ENCODE peak calls at places on chromosomes 4 and X, in five cellular contexts. E, M, S, B and A are unnamed samples.

GRCh38 chr4:17595471-17596005 is 18.5 kb downstream of the LAP3 start:
- DNase-seq in E (no peak), S (no peak), B (no peak), M (no peak), A (no peak)

GRCh38 chrX:920234-920799 is 289.7 kb downstream of the SHOX start:
- DNase-seq in B (no peak), M (no peak), E (no peak), S (no peak), A (no peak)

GRCh38 chr4:6634746-6635145 is 5.7 kb upstream of the MRFAP1 start:
- DNase-seq in M (no peak), B (no peak), E (no peak), S (no peak), A (no peak)

GRCh38 chr4:182309877-182310276 is 66.7 kb downstream of the TENM3 start:
- DNase-seq in E (no peak), S (no peak), M (no peak), B (no peak), A (no peak)

GRCh38 chr4:123340381-123340701 is 56.3 kb upstream of the SPRY1 start:
- DNase-seq in S (no peak), E (peak; percentile 61), M (peak; percentile 83), B (no peak), A (no peak)

GRCh38 chr4:1038948-1039492 is 27.6 kb downstream of the FGFRL1 start:
- DNase-seq in E (no peak), B (no peak), M (no peak), S (no peak), A (no peak)

GRCh38 chr4:108192056-108192455 is 23.3 kb upstream of the LEF1 start:
- DNase-seq in S (peak; percentile 10), M (no peak), B (no peak), E (no peak), A (no peak)

GRCh38 chr4:8192748-8193738 is 6.0 kb upstream of the SH3TC1 start:
- DNase-seq in E (peak; percentile 52), S (peak; percentile 83), B (no peak), M (peak; percentile 65), A (no peak)

GRCh38 chr4:54872246-54872645 is 214.5 kb downstream of the KIT start:
- DNase-seq in M (peak; percentile 7), E (no peak), S (no peak), B (no peak), A (no peak)

GRCh38 chr4:174214102-174214878 is 69.2 kb downstream of the FBXO8 start:
- DNase-seq in E (no peak), B (no peak), S (no peak), M (no peak), A (no peak)

GRCh38 chr4:114601304-114602052 is 2.9 kb downstream of the UGT8 start:
- DNase-seq in B (no peak), S (no peak), M (no peak), E (no peak), A (no peak)

GRCh38 chr4:137611998-137612700 is 79.9 kb upstream of the PCDH18 start:
- DNase-seq in S (no peak), E (no peak), M (no peak), B (no peak), A (no peak)

GRCh38 chrX:72052415-72053090 is 79.2 kb downstream of the RTL5 start:
- DNase-seq in B (no peak), E (no peak), M (peak; percentile 18), S (no peak), A (no peak)

GRCh38 chr4:140152760-140153418 is 1.1 kb downstream of the MAML3 start:
- DNase-seq in E (no peak), M (peak; percentile 67), S (peak; percentile 61), B (peak; percentile 14), A (peak; percentile 86)

GRCh38 chr4:109990307-109991257 is 77.9 kb downstream of the EGF start:
- DNase-seq in B (no peak), E (no peak), S (no peak), M (no peak), A (no peak)

GRCh38 chr4:88661724-88662123 is 35.9 kb downstream of the NAP1L5 start:
- DNase-seq in S (no peak), E (no peak), B (no peak), M (peak; percentile 43), A (no peak)

GRCh38 chrX:73877687-73878086 is 314.7 kb downstream of the CHIC1 start:
- DNase-seq in S (no peak), M (no peak), E (no peak), B (no peak), A (no peak)

GRCh38 chr4:122831515-122832196 is 5.0 kb downstream of the FGF2 start:
- DNase-seq in S (no peak), E (no peak), M (no peak), B (no peak), A (no peak)

GRCh38 chr4:97498875-97499274 is 644.4 kb downstream of the STPG2 start:
- DNase-seq in S (no peak), B (no peak), E (peak; percentile 1), M (peak; percentile 39), A (no peak)

GRCh38 chr4:130530505-130530904 is 1434.6 kb downstream of the C4orf33 start:
- DNase-seq in B (no peak), S (no peak), M (no peak), E (no peak), A (no peak)

GRCh38 chrX:118370921-118371624 is 25.2 kb downstream of the WDR44 start:
- DNase-seq in B (no peak), S (no peak), E (no peak), M (peak; percentile 75), A (no peak)

GRCh38 chr4:8247047-8247930 is 22.3 kb upstream of the HTRA3 start:
- DNase-seq in B (no peak), E (no peak), M (peak; percentile 90), S (peak; percentile 37), A (peak; percentile 85)

GRCh38 chr4:36243355-36244256 is 708 bp downstream of the ARAP2 start:
- DNase-seq in B (peak; percentile 5), S (no peak), M (peak; percentile 20), E (peak; percentile 15), A (peak; percentile 74)

GRCh38 chr4:78002260-78002659 is 54.9 kb upstream of the FRAS1 start:
- DNase-seq in B (no peak), E (no peak), M (peak; percentile 9), S (no peak), A (no peak)

GRCh38 chr4:176052744-176053143 is 12.9 kb upstream of the WDR17 start:
- DNase-seq in M (no peak), S (no peak), B (no peak), E (no peak), A (no peak)

GRCh38 chr4:186088516-186088915 is 16.0 kb upstream of the FAM149A start:
- DNase-seq in B (no peak), M (no peak), S (no peak), E (no peak), A (no peak)

GRCh38 chrX:47156611-47157520 is 11.8 kb downstream of the RBM10 start:
- DNase-seq in S (no peak), B (no peak), M (no peak), E (no peak), A (peak; percentile 55)

GRCh38 chr4:7781361-7781760 is 158.3 kb downstream of the AFAP1 start:
- DNase-seq in S (no peak), E (no peak), M (peak; percentile 84), B (no peak), A (peak; percentile 62)

GRCh38 chrX:23483396-23483795 is 148.7 kb downstream of the PTCHD1 start:
- DNase-seq in M (no peak), S (no peak), B (no peak), E (no peak), A (no peak)

GRCh38 chrX:108313662-108314061 is 124.6 kb downstream of the COL4A6 start:
- DNase-seq in B (no peak), M (no peak), E (peak; percentile 19), S (no peak), A (no peak)

GRCh38 chr4:143347495-143347894 is 10.8 kb downstream of the GAB1 start:
- DNase-seq in E (no peak), B (no peak), M (no peak), S (no peak), A (no peak)
- H3K4me1 ChIP-seq in E (peaks cover 11% of the 10 kb centered on the region), B (no peaks in the 10 kb centered on the region), M (peaks cover 57% of the 10 kb centered on the region), S (no peaks in the 10 kb centered on the region), A (peaks cover 52% of the 10 kb centered on the region)

GRCh38 chr4:121061215-121061614 is 11.1 kb downstream of the NDNF start:
- DNase-seq in E (no peak), B (no peak), M (no peak), S (no peak), A (no peak)
- H3K4me1 ChIP-seq in E (no peaks in the 10 kb centered on the region), B (no peaks in the 10 kb centered on the region), M (no peaks in the 10 kb centered on the region), S (no peaks in the 10 kb centered on the region), A (no peaks in the 10 kb centered on the region)

DNA sequence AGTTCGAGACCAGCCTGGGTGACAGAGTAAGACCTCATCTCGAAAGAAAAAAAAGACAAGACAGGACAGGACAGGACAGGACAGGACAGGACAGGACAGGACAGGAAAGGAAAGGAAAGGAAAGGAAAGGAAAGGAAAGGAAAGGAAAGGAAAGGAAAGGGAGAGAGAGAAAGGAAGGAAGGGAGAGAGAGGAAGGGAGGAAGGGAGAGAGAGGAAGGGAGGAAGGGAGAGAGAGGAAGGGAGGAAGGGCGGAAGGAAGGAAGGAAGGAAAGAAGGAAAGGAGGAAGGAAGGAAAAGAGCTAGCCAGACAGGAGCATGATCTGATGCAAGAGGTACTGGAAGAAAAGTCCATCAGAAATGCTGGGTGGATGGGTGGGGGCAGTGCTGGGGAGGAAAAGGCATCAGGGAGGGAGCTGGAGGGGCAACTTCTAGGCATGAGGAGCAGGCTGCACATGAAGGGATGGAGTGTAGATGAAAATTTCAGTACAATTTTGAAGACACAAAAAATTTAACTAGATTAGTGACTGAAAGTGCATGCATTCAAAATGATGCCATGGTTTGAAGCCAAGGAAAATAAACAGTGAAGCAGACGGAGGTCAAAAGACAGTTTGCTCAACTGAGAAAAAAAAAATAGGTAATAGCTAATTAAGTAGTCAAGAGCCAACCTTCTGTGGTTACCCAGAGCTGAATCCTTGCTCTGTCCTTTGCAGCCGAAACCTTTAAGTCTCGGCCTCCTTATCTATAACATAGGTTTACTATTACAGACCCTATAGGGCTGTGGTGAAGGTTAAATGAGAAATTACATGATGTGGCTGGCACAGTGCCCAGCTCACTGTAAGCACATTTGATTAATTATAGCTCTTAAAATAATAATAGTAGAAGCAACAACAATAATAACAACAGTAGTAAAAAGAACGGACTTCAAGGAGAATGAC is 59.9 kb downstream of the ZNF827 start:
- DNase-seq in E (no peak), B (no peak), M (peak; percentile 68), S (peak; percentile 24), A (no peak)
- H3K4me1 ChIP-seq in E (no peaks in the 10 kb centered on the region), B (no peaks in the 10 kb centered on the region), M (peaks cover 6% of the 10 kb centered on the region), S (peaks cover 5% of the 10 kb centered on the region), A (no peaks in the 10 kb centered on the region)

GRCh38 chr4:83560523-83560922 is 24.6 kb downstream of the GPAT3 start:
- DNase-seq in B (no peak), S (no peak), E (no peak), M (no peak), A (no peak)

GRCh38 chr4:83558059-83558648 is 22.2 kb downstream of the GPAT3 start:
- DNase-seq in S (no peak), E (no peak), M (no peak), B (no peak), A (no peak)

GRCh38 chr4:83556006-83556712 is 20.3 kb downstream of the GPAT3 start:
- DNase-seq in E (no peak), B (no peak), S (no peak), M (no peak), A (no peak)

GRCh38 chr4:83558693-83559092 is 22.8 kb downstream of the GPAT3 start:
- DNase-seq in B (no peak), E (no peak), M (peak; percentile 34), S (no peak), A (no peak)

DNA sequence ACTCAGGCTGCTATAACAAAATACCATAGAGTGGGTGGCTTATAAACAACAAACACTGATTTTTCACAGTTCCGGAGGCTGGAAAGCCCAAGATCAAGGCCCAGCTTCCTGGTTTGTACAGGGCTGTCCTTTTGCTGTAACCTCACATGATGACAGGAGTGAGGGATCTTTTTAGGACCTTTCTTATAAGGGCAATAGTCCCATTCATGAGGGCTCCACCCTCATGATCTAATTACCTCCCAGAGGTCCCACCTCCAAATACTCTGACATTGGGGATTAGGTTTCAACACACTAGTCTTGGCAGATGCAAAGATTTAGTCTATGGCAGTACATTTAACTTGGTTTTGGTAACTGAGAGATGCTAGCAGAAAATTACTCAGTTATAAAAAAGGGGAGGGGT is 20.9 kb downstream of the GPAT3 start:
- DNase-seq in B (no peak), M (no peak), S (no peak), E (no peak), A (no peak)
- H3K4me1 ChIP-seq in B (no peaks in the 10 kb centered on the region), M (no peaks in the 10 kb centered on the region), S (peaks cover 28% of the 10 kb centered on the region), E (peaks cover 92% of the 10 kb centered on the region), A (peaks cover 23% of the 10 kb centered on the region)